ENCODE peak calls at places on chromosomes 6 and 20, in nine cellular contexts. G is GM12891; M is kidney glomerular epithelial cell; T is CD4-positive, alpha-beta memory T cell; Y is NCI-H2029 treated with DMSO at 0.1 percent for 48 hours; N is Jurkat, Clone E6-1; K is AG09309; E is pancreas; Z is COR-L47. O is an unnamed sample.

GRCh38 chr6:97064578-97064977 is 140.1 kb downstream of the KLHL32 start:
- DNase-seq in N (no peak), G (no peak), Y (no peak), M (no peak), T (no peak), E (no peak), Z (no peak), K (no peak), O (no peak)

GRCh38 chr20:58026361-58026760 is 202.1 kb downstream of the ANKRD60 start:
- DNase-seq in M (no peak), Y (no peak), E (no peak), G (no peak), Z (no peak), K (no peak), N (no peak), T (no peak), O (no peak)

GRCh38 chr6:17233531-17233930 is 47.6 kb upstream of the RBM24 start:
- DNase-seq in G (no peak), K (no peak), T (no peak), Y (no peak), M (peak; percentile 4), Z (no peak), N (no peak), E (no peak), O (no peak)

GRCh38 chr6:161245363-161245762 is 28.5 kb downstream of the AGPAT4 start:
- DNase-seq in K (no peak), E (no peak), N (no peak), T (no peak), Y (no peak), G (no peak), Z (no peak), M (no peak), O (no peak)

GRCh38 chr6:149900620-149901443 is 2.9 kb upstream of the RAET1E start:
- DNase-seq in M (no peak), G (no peak), K (no peak), Y (no peak), T (no peak), E (no peak), Z (no peak), N (no peak), O (no peak)

GRCh38 chr6:150139533-150139932 is 3.3 kb upstream of the PPP1R14C start:
- DNase-seq in K (no peak), N (no peak), T (no peak), M (no peak), Z (no peak), E (no peak), G (no peak), Y (no peak), O (no peak)

GRCh38 chr6:112827793-112828192 is 480.7 kb downstream of the RFPL4B start:
- DNase-seq in Z (no peak), N (no peak), E (peak; percentile 24), Y (no peak), G (no peak), T (no peak), M (no peak), K (no peak), O (no peak)

GRCh38 chr20:32231847-32232246 is 24.2 kb downstream of the POFUT1 start:
- DNase-seq in M (no peak), Y (no peak), T (peak; percentile 65), N (no peak), K (no peak), G (no peak), Z (no peak), E (no peak), O (no peak)

GRCh38 chr20:61263938-61264337 is 11.9 kb downstream of the CDH4 start:
- DNase-seq in N (no peak), M (no peak), G (no peak), E (no peak), K (no peak), Y (no peak), T (no peak), Z (no peak), O (no peak)